ENCODE peak calls at places on chromosomes 2 and 18, in seven cellular contexts. One of them, this sample, is unnamed.

GRCh38 chr18:35695803-35696202 is 114.3 kb downstream of the GALNT1 start:
- DNase-seq in sigmoid colon: no peak
- DNase-seq in astrocyte: no peak
- DNase-seq in SK-N-SH: no peak
- DNase-seq in tibial artery: no peak
- DNase-seq in CD8-positive, alpha-beta T cell: no peak
- DNase-seq in coronary artery: no peak
- DNase-seq in this sample: no peak

GRCh38 chr2:1854747-1855146 is 110.4 kb upstream of the PXDN start:
- DNase-seq in sigmoid colon: no peak
- DNase-seq in CD8-positive, alpha-beta T cell: no peak
- DNase-seq in tibial artery: no peak
- DNase-seq in astrocyte: peak; percentile 50
- DNase-seq in coronary artery: no peak
- DNase-seq in SK-N-SH: peak; percentile 95
- DNase-seq in this sample: no peak

GRCh38 chr18:73579698-73580097 is 567.9 kb downstream of the FBXO15 start:
- DNase-seq in SK-N-SH: no peak
- DNase-seq in astrocyte: no peak
- DNase-seq in sigmoid colon: no peak
- DNase-seq in tibial artery: no peak
- DNase-seq in CD8-positive, alpha-beta T cell: no peak
- DNase-seq in coronary artery: no peak
- DNase-seq in this sample: no peak

GRCh38 chr2:96558061-96558460 is 21.5 kb downstream of the ARID5A start:
- DNase-seq in astrocyte: no peak
- DNase-seq in SK-N-SH: no peak
- DNase-seq in coronary artery: no peak
- DNase-seq in sigmoid colon: no peak
- DNase-seq in CD8-positive, alpha-beta T cell: no peak
- DNase-seq in tibial artery: no peak
- DNase-seq in this sample: no peak

GRCh38 chr2:25324905-25325592 is 16.7 kb downstream of the DNMT3A start:
- DNase-seq in coronary artery: peak; percentile 92
- DNase-seq in astrocyte: peak; percentile 75
- DNase-seq in tibial artery: peak; percentile 96
- DNase-seq in CD8-positive, alpha-beta T cell: no peak
- DNase-seq in sigmoid colon: peak; percentile 85
- DNase-seq in SK-N-SH: peak; percentile 83
- DNase-seq in this sample: no peak

GRCh38 chr18:76161983-76162382 is 333.1 kb downstream of the ZNF516 start:
- DNase-seq in CD8-positive, alpha-beta T cell: no peak
- DNase-seq in coronary artery: no peak
- DNase-seq in tibial artery: no peak
- DNase-seq in astrocyte: no peak
- DNase-seq in sigmoid colon: no peak
- DNase-seq in SK-N-SH: no peak
- DNase-seq in this sample: peak; percentile 19

GRCh38 chr2:70893186-70893585 is 42.5 kb upstream of the ATP6V1B1 start:
- DNase-seq in CD8-positive, alpha-beta T cell: no peak
- DNase-seq in astrocyte: no peak
- DNase-seq in tibial artery: no peak
- DNase-seq in sigmoid colon: no peak
- DNase-seq in coronary artery: no peak
- DNase-seq in SK-N-SH: no peak
- DNase-seq in this sample: no peak

GRCh38 chr18:7177131-7177744 is 53.7 kb upstream of the LRRC30 start:
- DNase-seq in sigmoid colon: peak; percentile 74
- DNase-seq in astrocyte: peak; percentile 49
- DNase-seq in CD8-positive, alpha-beta T cell: no peak
- DNase-seq in coronary artery: no peak
- DNase-seq in SK-N-SH: peak; percentile 86
- DNase-seq in tibial artery: no peak
- DNase-seq in this sample: no peak

GRCh38 chr2:219253753-219254589 is at the start of gene TUBA4A:
- DNase-seq in sigmoid colon: peak; percentile 94
- DNase-seq in astrocyte: peak; percentile 18
- DNase-seq in tibial artery: peak; percentile 93
- DNase-seq in SK-N-SH: peak; percentile 98
- DNase-seq in coronary artery: peak; percentile 90
- DNase-seq in CD8-positive, alpha-beta T cell: peak; percentile 82
- DNase-seq in this sample: peak; percentile 93

GRCh38 chr18:49878567-49878966 is 65.2 kb upstream of the ACAA2 start:
- DNase-seq in tibial artery: no peak
- DNase-seq in astrocyte: peak; percentile 74
- DNase-seq in coronary artery: no peak
- DNase-seq in sigmoid colon: no peak
- DNase-seq in SK-N-SH: no peak
- DNase-seq in CD8-positive, alpha-beta T cell: no peak
- DNase-seq in this sample: no peak

GRCh38 chr2:96773922-96774321 is 13.2 kb downstream of the CNNM4 start:
- DNase-seq in sigmoid colon: no peak
- DNase-seq in SK-N-SH: no peak
- DNase-seq in astrocyte: no peak
- DNase-seq in coronary artery: no peak
- DNase-seq in CD8-positive, alpha-beta T cell: no peak
- DNase-seq in tibial artery: no peak
- DNase-seq in this sample: no peak

GRCh38 chr2:105592288-105592687 is 152.4 kb upstream of the NCK2 start:
- DNase-seq in sigmoid colon: no peak
- DNase-seq in SK-N-SH: no peak
- DNase-seq in CD8-positive, alpha-beta T cell: no peak
- DNase-seq in astrocyte: peak; percentile 3
- DNase-seq in coronary artery: no peak
- DNase-seq in tibial artery: no peak
- DNase-seq in this sample: no peak

GRCh38 chr2:61910603-61911002 is 5.1 kb downstream of the COMMD1 start:
- DNase-seq in coronary artery: no peak
- DNase-seq in tibial artery: no peak
- DNase-seq in SK-N-SH: no peak
- DNase-seq in CD8-positive, alpha-beta T cell: no peak
- DNase-seq in astrocyte: no peak
- DNase-seq in sigmoid colon: no peak
- DNase-seq in this sample: no peak

GRCh38 chr2:33111002-33111446 is 164.3 kb downstream of the LTBP1 start:
- DNase-seq in astrocyte: peak; percentile 69
- DNase-seq in tibial artery: no peak
- DNase-seq in SK-N-SH: no peak
- DNase-seq in coronary artery: no peak
- DNase-seq in sigmoid colon: no peak
- DNase-seq in CD8-positive, alpha-beta T cell: no peak
- DNase-seq in this sample: no peak

GRCh38 chr18:69494841-69495240 is 94.2 kb downstream of the DOK6 start:
- DNase-seq in tibial artery: no peak
- DNase-seq in coronary artery: no peak
- DNase-seq in CD8-positive, alpha-beta T cell: no peak
- DNase-seq in sigmoid colon: no peak
- DNase-seq in SK-N-SH: no peak
- DNase-seq in astrocyte: no peak
- DNase-seq in this sample: no peak

GRCh38 chr2:22929998-22930397 is 455.0 kb upstream of the KLHL29 start:
- DNase-seq in SK-N-SH: no peak
- DNase-seq in tibial artery: no peak
- DNase-seq in astrocyte: no peak
- DNase-seq in coronary artery: no peak
- DNase-seq in CD8-positive, alpha-beta T cell: no peak
- DNase-seq in sigmoid colon: no peak
- DNase-seq in this sample: peak; percentile 55

GRCh38 chr18:10017048-10017447 is 103.2 kb downstream of the VAPA start:
- DNase-seq in coronary artery: no peak
- DNase-seq in astrocyte: peak; percentile 3
- DNase-seq in sigmoid colon: no peak
- DNase-seq in CD8-positive, alpha-beta T cell: no peak
- DNase-seq in tibial artery: no peak
- DNase-seq in SK-N-SH: no peak
- DNase-seq in this sample: no peak

GRCh38 chr18:32478317-32478716 is 7.6 kb upstream of the GAREM1 start:
- DNase-seq in CD8-positive, alpha-beta T cell: no peak
- DNase-seq in SK-N-SH: no peak
- DNase-seq in sigmoid colon: no peak
- DNase-seq in astrocyte: no peak
- DNase-seq in coronary artery: no peak
- DNase-seq in tibial artery: no peak
- DNase-seq in this sample: no peak

GRCh38 chr2:233063976-233064411 is 3.9 kb downstream of the INPP5D start:
- DNase-seq in coronary artery: peak; percentile 69
- DNase-seq in astrocyte: no peak
- DNase-seq in CD8-positive, alpha-beta T cell: no peak
- DNase-seq in SK-N-SH: no peak
- DNase-seq in tibial artery: peak; percentile 56
- DNase-seq in sigmoid colon: no peak
- DNase-seq in this sample: no peak

GRCh38 chr18:63299837-63300787 is 19.5 kb downstream of the BCL2 start:
- DNase-seq in sigmoid colon: no peak
- DNase-seq in tibial artery: no peak
- DNase-seq in astrocyte: peak; percentile 80
- DNase-seq in SK-N-SH: no peak
- DNase-seq in coronary artery: no peak
- DNase-seq in CD8-positive, alpha-beta T cell: no peak
- DNase-seq in this sample: no peak

GRCh38 chr2:283996-284794 is 3.7 kb downstream of the ALKAL2 start:
- DNase-seq in coronary artery: no peak
- DNase-seq in CD8-positive, alpha-beta T cell: no peak
- DNase-seq in sigmoid colon: no peak
- DNase-seq in SK-N-SH: no peak
- DNase-seq in astrocyte: peak; percentile 57
- DNase-seq in tibial artery: no peak
- DNase-seq in this sample: peak; percentile 37

DNA sequence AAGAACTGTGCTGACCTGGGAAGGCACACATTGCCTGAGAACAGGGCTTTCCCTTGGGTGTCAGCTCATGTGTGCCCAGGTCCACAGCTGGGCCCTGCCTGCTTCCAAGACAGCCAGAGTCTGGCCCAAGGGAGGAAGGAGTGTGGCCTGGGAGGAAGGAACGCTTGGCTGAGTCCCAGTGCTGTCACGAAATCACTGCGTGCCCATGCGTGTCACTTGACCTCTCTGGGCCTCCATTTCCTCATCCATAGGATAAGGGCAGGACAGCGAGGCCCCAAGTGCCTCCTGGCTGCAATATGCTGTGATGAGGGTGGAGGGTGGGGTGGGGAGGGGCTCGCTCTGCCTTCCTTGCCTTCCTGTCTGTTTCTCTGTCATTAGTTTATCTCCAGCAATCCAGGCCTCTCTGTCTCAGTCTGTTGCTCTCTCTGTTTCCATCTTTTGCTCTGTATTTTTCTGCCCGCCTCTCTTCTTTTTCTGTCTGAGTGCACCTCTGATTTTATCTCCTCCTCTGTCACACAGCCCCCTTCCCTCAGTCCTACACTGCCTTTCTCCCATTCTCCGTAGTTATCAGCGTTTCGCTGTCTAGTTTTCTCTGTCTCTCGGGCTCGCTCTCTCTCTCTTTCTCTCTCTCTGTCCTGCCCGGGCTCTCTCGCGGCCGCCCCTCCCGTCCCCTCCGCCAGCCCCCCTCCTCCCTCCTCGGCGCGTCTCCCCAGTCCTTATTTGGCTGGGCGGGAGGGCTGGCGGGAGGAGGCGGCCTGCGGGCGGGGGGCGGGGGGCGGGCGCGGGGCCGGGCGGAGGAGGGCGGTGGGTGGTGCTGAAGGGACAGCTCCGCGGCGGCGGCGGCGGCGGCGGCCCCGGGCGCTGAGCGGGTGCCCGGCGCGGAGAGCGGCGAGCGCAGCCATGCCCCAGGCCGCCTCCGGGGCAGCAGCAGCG is at the start of gene KCNK3:
- DNase-seq in SK-N-SH: peak; percentile 97
- DNase-seq in tibial artery: peak; percentile 95
- DNase-seq in astrocyte: peak; percentile 16
- DNase-seq in coronary artery: peak; percentile 92
- DNase-seq in CD8-positive, alpha-beta T cell: peak; percentile 4
- DNase-seq in sigmoid colon: peak; percentile 89
- DNase-seq in this sample: no peak
- H3K4me3 ChIP-seq in SK-N-SH: peak within 1 kb of the TSS; percentile 44
- H3K4me3 ChIP-seq in tibial artery: peak within 1 kb of the TSS; percentile 54
- H3K4me3 ChIP-seq in astrocyte: peak within 1 kb of the TSS; percentile 55
- H3K4me3 ChIP-seq in coronary artery: peak within 1 kb of the TSS; percentile 73
- H3K4me3 ChIP-seq in CD8-positive, alpha-beta T cell: no peak within 1 kb of the TSS
- H3K4me3 ChIP-seq in sigmoid colon: peak within 1 kb of the TSS; percentile 55
- H3K4me3 ChIP-seq in this sample: peak within 1 kb of the TSS; percentile 57

GRCh38 chr2:159396796-159397195 is 110.3 kb upstream of the WDSUB1 start:
- DNase-seq in sigmoid colon: no peak
- DNase-seq in CD8-positive, alpha-beta T cell: no peak
- DNase-seq in tibial artery: no peak
- DNase-seq in astrocyte: no peak
- DNase-seq in SK-N-SH: peak; percentile 13
- DNase-seq in coronary artery: no peak
- DNase-seq in this sample: no peak
- TF ChIP-seq CTCF in sigmoid colon: no peak
- TF ChIP-seq CTCF in CD8-positive, alpha-beta T cell: no peak
- TF ChIP-seq CTCF in tibial artery: no peak
- TF ChIP-seq CTCF in astrocyte: no peak
- TF ChIP-seq CTCF in SK-N-SH: no peak
- TF ChIP-seq CTCF in coronary artery: no peak
- TF ChIP-seq CTCF in this sample: no peak

GRCh38 chr2:223815884-223816570 is 21.4 kb downstream of the AP1S3 start:
- DNase-seq in astrocyte: peak; percentile 90
- DNase-seq in sigmoid colon: no peak
- DNase-seq in tibial artery: no peak
- DNase-seq in CD8-positive, alpha-beta T cell: no peak
- DNase-seq in SK-N-SH: no peak
- DNase-seq in coronary artery: no peak
- DNase-seq in this sample: no peak
- H3K4me3 ChIP-seq in astrocyte: no peak overlapping the region
- H3K4me3 ChIP-seq in sigmoid colon: no peak overlapping the region
- H3K4me3 ChIP-seq in tibial artery: no peak overlapping the region
- H3K4me3 ChIP-seq in CD8-positive, alpha-beta T cell: no peak overlapping the region
- H3K4me3 ChIP-seq in SK-N-SH: no peak overlapping the region
- H3K4me3 ChIP-seq in coronary artery: no peak overlapping the region
- H3K4me3 ChIP-seq in this sample: no peak overlapping the region

GRCh38 chr2:240968731-240969624 is 29.4 kb upstream of the SNED1 start:
- DNase-seq in astrocyte: no peak
- DNase-seq in coronary artery: no peak
- DNase-seq in CD8-positive, alpha-beta T cell: no peak
- DNase-seq in SK-N-SH: peak; percentile 58
- DNase-seq in tibial artery: no peak
- DNase-seq in sigmoid colon: no peak
- DNase-seq in this sample: no peak
- TF ChIP-seq CTCF in astrocyte: no peak
- TF ChIP-seq CTCF in coronary artery: no peak
- TF ChIP-seq CTCF in CD8-positive, alpha-beta T cell: no peak
- TF ChIP-seq CTCF in SK-N-SH: no peak
- TF ChIP-seq CTCF in tibial artery: no peak
- TF ChIP-seq CTCF in sigmoid colon: no peak
- TF ChIP-seq CTCF in this sample: no peak

GRCh38 chr2:204453730-204454167 is 91.5 kb upstream of the PARD3B start:
- DNase-seq in astrocyte: no peak
- DNase-seq in coronary artery: no peak
- DNase-seq in CD8-positive, alpha-beta T cell: no peak
- DNase-seq in SK-N-SH: peak; percentile 11
- DNase-seq in sigmoid colon: peak; percentile 83
- DNase-seq in tibial artery: peak; percentile 84
- DNase-seq in this sample: no peak
- H3K4me3 ChIP-seq in astrocyte: no peak overlapping the region
- H3K4me3 ChIP-seq in coronary artery: no peak overlapping the region
- H3K4me3 ChIP-seq in CD8-positive, alpha-beta T cell: no peak overlapping the region
- H3K4me3 ChIP-seq in SK-N-SH: no peak overlapping the region
- H3K4me3 ChIP-seq in sigmoid colon: peak overlapping the region; percentile 19
- H3K4me3 ChIP-seq in tibial artery: no peak overlapping the region
- H3K4me3 ChIP-seq in this sample: peak overlapping the region; percentile 16

GRCh38 chr2:45930396-45930792 is 278.9 kb downstream of the PRKCE start:
- DNase-seq in sigmoid colon: no peak
- DNase-seq in CD8-positive, alpha-beta T cell: no peak
- DNase-seq in SK-N-SH: no peak
- DNase-seq in astrocyte: peak; percentile 81
- DNase-seq in tibial artery: no peak
- DNase-seq in coronary artery: no peak
- DNase-seq in this sample: no peak
- TF ChIP-seq CTCF in sigmoid colon: no peak
- TF ChIP-seq CTCF in CD8-positive, alpha-beta T cell: no peak
- TF ChIP-seq CTCF in SK-N-SH: no peak
- TF ChIP-seq CTCF in astrocyte: no peak
- TF ChIP-seq CTCF in tibial artery: no peak
- TF ChIP-seq CTCF in coronary artery: no peak
- TF ChIP-seq CTCF in this sample: no peak

GRCh38 chr2:230582851-230583283 is 129.8 kb upstream of the CAB39 start:
- DNase-seq in tibial artery: no peak
- DNase-seq in astrocyte: peak; percentile 61
- DNase-seq in sigmoid colon: no peak
- DNase-seq in coronary artery: no peak
- DNase-seq in SK-N-SH: no peak
- DNase-seq in CD8-positive, alpha-beta T cell: no peak
- DNase-seq in this sample: no peak
- H3K4me3 ChIP-seq in tibial artery: no peak overlapping the region
- H3K4me3 ChIP-seq in astrocyte: no peak overlapping the region
- H3K4me3 ChIP-seq in sigmoid colon: no peak overlapping the region
- H3K4me3 ChIP-seq in coronary artery: no peak overlapping the region
- H3K4me3 ChIP-seq in SK-N-SH: no peak overlapping the region
- H3K4me3 ChIP-seq in CD8-positive, alpha-beta T cell: no peak overlapping the region
- H3K4me3 ChIP-seq in this sample: no peak overlapping the region